ENCODE peak calls at places on chromosome 21, in six cellular contexts. H is BE2C, P is fibroblast of lung, Q is adrenal gland, T is IMR-90, C is tibial artery. E is an unnamed sample. For H3K4me1 and H3K36me3, the result is how much of the 10 kb centered on the place peaks cover.

GRCh38 chr21:28537371-28538079 is 455.2 kb downstream of the LTN1 start:
- DNase-seq in H (no peak), P (peak), Q (no peak), T (peak), C (no peak), E (no peak)

GRCh38 chr21:37455504-37455911 is 88.9 kb downstream of the DYRK1A start:
- DNase-seq in H (peak), P (peak), Q (no peak), T (peak), C (no peak), E (no peak)

GRCh38 chr21:38472709-38473108 is 25.6 kb downstream of the ERG start:
- DNase-seq in H (no peak), P (no peak), Q (no peak), T (no peak), C (no peak), E (no peak)

GRCh38 chr21:29640233-29640554 is 299.6 kb downstream of the GRIK1 start:
- DNase-seq in H (no peak), P (peak), Q (no peak), T (no peak), C (no peak), E (no peak)

GRCh38 chr21:42685036-42685435 is 31.6 kb downstream of the PDE9A start:
- DNase-seq in H (no peak), P (no peak), Q (no peak), T (no peak), C (no peak), E (no peak)

GRCh38 chr21:29342394-29342957 is 43.8 kb downstream of the BACH1 start:
- DNase-seq in H (no peak), P (peak), Q (no peak), T (peak), C (peak), E (peak)

GRCh38 chr21:29305561-29305960 is 6.8 kb downstream of the BACH1 start:
- DNase-seq in H (no peak), P (peak), Q (no peak), T (no peak), C (no peak), E (no peak)

GRCh38 chr21:14869984-14870840 is 194.6 kb downstream of the NRIP1 start:
- DNase-seq in H (no peak), P (no peak), Q (no peak), T (no peak), C (no peak), E (no peak)

GRCh38 chr21:28447453-28447852 is 545.2 kb downstream of the LTN1 start:
- DNase-seq in H (no peak), P (no peak), Q (no peak), T (peak), C (no peak), E (no peak)

GRCh38 chr21:33070921-33071877 is 1.3 kb downstream of the OLIG1 start:
- DNase-seq in H (no peak), P (no peak), Q (no peak), T (no peak), C (no peak), E (no peak)

GRCh38 chr21:33402011-33402979 is 918 bp upstream of the IFNGR2 start:
- DNase-seq in H (no peak), P (peak), Q (peak), T (peak), C (peak), E (peak)

GRCh38 chr21:32547018-32547417 is 38.3 kb downstream of the TCP10L start:
- DNase-seq in H (no peak), P (no peak), Q (no peak), T (no peak), C (no peak), E (no peak)

GRCh38 chr21:30769724-30770431 is 14.7 kb upstream of the KRTAP21-1 start:
- DNase-seq in H (no peak), P (no peak), Q (no peak), T (no peak), C (no peak), E (peak)

GRCh38 chr21:37367301-37367757 is 756 bp downstream of the DYRK1A start:
- DNase-seq in H (peak), P (no peak), Q (no peak), T (no peak), C (no peak), E (no peak)

GRCh38 chr21:31235671-31236450 is 108.2 kb downstream of the TIAM1 start:
- DNase-seq in H (no peak), P (no peak), Q (no peak), T (no peak), C (no peak), E (peak)

GRCh38 chr21:39676054-39676771 is 63.5 kb downstream of the B3GALT5 start:
- DNase-seq in H (peak), P (no peak), Q (no peak), T (no peak), C (no peak), E (peak)

GRCh38 chr21:42652527-42653491 is 612 bp upstream of the PDE9A start:
- DNase-seq in H (peak), P (peak), Q (peak), T (peak), C (peak), E (peak)

GRCh38 chr21:42737969-42738590 is 84.7 kb downstream of the PDE9A start:
- DNase-seq in H (no peak), P (peak), Q (peak), T (no peak), C (peak), E (no peak)

GRCh38 chr21:29217818-29218252 is 80.9 kb upstream of the BACH1 start:
- DNase-seq in H (no peak), P (peak), Q (no peak), T (peak), C (no peak), E (peak)

GRCh38 chr21:32368386-32368785 is 24.4 kb downstream of the URB1 start:
- DNase-seq in H (no peak), P (peak), Q (no peak), T (peak), C (no peak), E (no peak)

GRCh38 chr21:20729376-20729775 is 268.8 kb upstream of the NCAM2 start:
- DNase-seq in H (no peak), P (no peak), Q (no peak), T (no peak), C (no peak), E (no peak)

GRCh38 chr21:26800001-26800400 is 45.2 kb downstream of the ADAMTS1 start:
- DNase-seq in H (no peak), P (peak), Q (no peak), T (peak), C (peak), E (no peak)
- H3K4me1 ChIP-seq in H (under half), P (under half), Q (under half), T (under half), C (under half), E (under half)

GRCh38 chr21:46317710-46318463 is 5.8 kb downstream of the C21orf58 start:
- DNase-seq in H (no peak), P (no peak), Q (no peak), T (no peak), C (no peak), E (peak)

GRCh38 chr21:46320331-46320801 is 3.3 kb downstream of the C21orf58 start:
- DNase-seq in H (no peak), P (no peak), Q (no peak), T (no peak), C (no peak), E (no peak)

GRCh38 chr21:46316708-46317324 is 6.9 kb downstream of the C21orf58 start:
- DNase-seq in H (no peak), P (no peak), Q (no peak), T (no peak), C (no peak), E (no peak)

GRCh38 chr21:46319192-46319591 is 4.5 kb downstream of the C21orf58 start:
- DNase-seq in H (no peak), P (no peak), Q (no peak), T (no peak), C (no peak), E (no peak)

GRCh38 chr21:46318464-46318845 is 5.2 kb downstream of the C21orf58 start:
- DNase-seq in H (no peak), P (no peak), Q (no peak), T (no peak), C (no peak), E (no peak)
- H3K4me3 ChIP-seq in H (no peak), P (no peak), Q (no peak), T (no peak), C (no peak), E (no peak)

GRCh38 chr21:34949499-34949898 is 99.6 kb downstream of the RUNX1 start:
- DNase-seq in H (no peak), P (no peak), Q (no peak), T (no peak), C (no peak), E (no peak)

GRCh38 chr21:34948157-34948556 is 100.9 kb downstream of the RUNX1 start:
- DNase-seq in H (no peak), P (no peak), Q (no peak), T (no peak), C (no peak), E (no peak)

GRCh38 chr21:34947122-34947534 is 102.0 kb downstream of the RUNX1 start:
- DNase-seq in H (no peak), P (peak), Q (no peak), T (peak), C (no peak), E (no peak)

GRCh38 chr21:34950980-34951379 is 98.1 kb downstream of the RUNX1 start:
- DNase-seq in H (no peak), P (no peak), Q (no peak), T (no peak), C (no peak), E (no peak)

DNA sequence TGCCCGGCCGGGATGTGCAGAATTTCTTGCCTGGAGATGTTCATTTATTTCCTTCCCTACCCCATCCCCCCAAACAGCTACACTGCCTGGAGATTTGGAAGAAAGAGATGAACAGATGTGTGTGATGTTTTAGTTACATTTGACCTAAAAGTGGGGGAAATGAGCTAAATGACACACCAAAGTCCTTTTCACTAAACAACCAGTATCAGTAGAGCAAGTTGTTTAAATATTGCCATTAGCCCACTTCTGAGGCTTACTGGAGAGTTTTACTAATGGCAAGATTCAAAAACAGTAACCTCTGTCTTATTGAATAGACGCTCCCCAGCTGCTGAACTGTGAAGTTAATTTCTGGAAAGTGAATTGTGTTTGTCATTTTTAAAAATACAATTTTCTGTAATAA is 100.1 kb downstream of the RUNX1 start:
- DNase-seq in H (no peak), P (peak), Q (no peak), T (peak), C (no peak), E (no peak)
- H3K36me3 ChIP-seq in H (under half), P (under half), Q (under half), T (under half), C (under half), E (under half)

GRCh38 chr21:34981793-34982192 is 67.3 kb downstream of the RUNX1 start:
- DNase-seq in H (no peak), P (no peak), Q (no peak), T (no peak), C (no peak), E (no peak)
- H3K4me1 ChIP-seq in H (under half), P (under half), Q (under half), T (under half), C (under half), E (under half)

GRCh38 chr21:17925900-17926299 is 106.7 kb upstream of the C21orf91 start:
- DNase-seq in H (peak), P (peak), Q (peak), T (peak), C (no peak), E (no peak)
- H3K4me3 ChIP-seq in H (no peak), P (no peak), Q (no peak), T (no peak), C (no peak), E (no peak)

GRCh38 chr21:45507523-45507875 is 34.7 kb downstream of the SLC19A1 start:
- DNase-seq in H (peak), P (no peak), Q (peak), T (no peak), C (peak), E (no peak)

GRCh38 chr21:45509566-45510465 is 32.4 kb downstream of the SLC19A1 start:
- DNase-seq in H (peak), P (no peak), Q (peak), T (no peak), C (peak), E (no peak)

GRCh38 chr21:45507888-45508508 is 34.2 kb downstream of the SLC19A1 start:
- DNase-seq in H (peak), P (no peak), Q (peak), T (no peak), C (peak), E (no peak)

GRCh38 chr21:45510466-45510955 is 31.7 kb downstream of the SLC19A1 start:
- DNase-seq in H (peak), P (no peak), Q (peak), T (no peak), C (no peak), E (no peak)

GRCh38 chr21:45508607-45509565 is 33.4 kb downstream of the SLC19A1 start:
- DNase-seq in H (peak), P (no peak), Q (peak), T (no peak), C (peak), E (no peak)
- H3K36me3 ChIP-seq in H (under half), P (under half), Q (under half), T (half or more), C (half or more), E (under half)

GRCh38 chr21:45320991-45321656 is 33.4 kb upstream of the POFUT2 start:
- DNase-seq in H (no peak), P (no peak), Q (no peak), T (no peak), C (peak), E (peak)
- H3K4me1 ChIP-seq in H (under half), P (under half), Q (under half), T (under half), C (half or more), E (half or more)

GRCh38 chr21:17866590-17866989 is 47.4 kb upstream of the C21orf91 start:
- DNase-seq in H (no peak), P (no peak), Q (no peak), T (no peak), C (no peak), E (no peak)
- H3K4me3 ChIP-seq in H (no peak), P (no peak), Q (no peak), T (no peak), C (no peak), E (no peak)

DNA sequence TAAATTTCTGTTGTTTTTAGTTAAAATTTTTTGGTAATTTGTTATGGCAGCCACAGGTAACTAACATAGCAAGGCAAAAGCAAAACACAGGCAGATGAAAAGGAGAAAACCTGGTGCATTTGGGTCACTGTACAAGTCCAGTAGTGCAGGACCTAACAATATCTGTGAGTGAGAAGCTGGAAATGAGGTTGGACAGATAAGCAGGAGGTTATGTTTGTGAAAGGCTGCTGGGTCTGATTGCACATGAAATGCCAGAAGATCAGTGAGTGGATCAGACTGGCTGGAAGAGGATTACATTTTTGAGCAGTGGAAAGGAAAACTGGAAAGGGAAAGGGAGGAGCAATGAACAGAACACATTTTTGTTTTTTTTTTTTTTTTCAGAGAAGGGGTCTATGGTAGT is 73.6 kb downstream of the CYYR1 start:
- DNase-seq in H (no peak), P (no peak), Q (no peak), T (no peak), C (no peak), E (no peak)
- H3K36me3 ChIP-seq in H (under half), P (under half), Q (under half), T (under half), C (under half), E (under half)

DNA sequence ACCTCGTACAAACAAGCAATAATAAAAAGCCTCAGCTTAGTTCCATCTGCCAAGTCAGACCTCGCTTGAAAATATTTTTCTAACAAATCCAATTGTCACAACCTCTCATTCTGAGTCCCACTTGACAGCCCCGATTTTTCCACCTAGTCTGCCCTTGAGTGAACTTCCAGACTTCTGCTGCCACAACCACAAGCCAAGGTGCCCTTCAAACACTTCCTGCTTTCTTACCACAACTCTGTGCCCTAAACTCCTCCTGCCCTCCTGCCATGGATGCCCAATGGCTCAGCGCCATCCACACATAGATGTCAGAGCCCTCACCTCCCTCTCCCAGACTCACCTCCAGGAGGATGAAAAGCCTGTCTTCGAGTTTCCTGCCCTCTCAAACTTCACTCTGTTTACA is 3.9 kb downstream of the TMPRSS2 start:
- DNase-seq in H (no peak), P (no peak), Q (no peak), T (no peak), C (no peak), E (no peak)
- H3K4me1 ChIP-seq in H (under half), P (under half), Q (under half), T (under half), C (under half), E (under half)

E was measured in SJSA1.